ENCODE peak calls at places on chromosomes 7 and 10, in eight cellular contexts. F, G, Q, X, O, C, M and Z are unnamed samples.

GRCh38 chr7:74430961-74431466 is 22.7 kb upstream of the GTF2IRD1 start:
- DNase-seq in F (no peak), G (no peak), Q (no peak), X (no peak), O (no peak), C (peak), M (no peak), Z (no peak)

GRCh38 chr7:94635687-94636086 is 20.2 kb downstream of the SGCE start:
- DNase-seq in F (no peak), G (no peak), Q (no peak), X (no peak), O (no peak), C (no peak), M (no peak), Z (no peak)

GRCh38 chr10:132001238-132001977 is 19.7 kb upstream of the BNIP3 start:
- DNase-seq in F (peak), G (no peak), Q (peak), X (no peak), O (no peak), C (peak), M (peak), Z (peak)

GRCh38 chr10:4385491-4385890 is 440.5 kb upstream of the AKR1E2 start:
- DNase-seq in F (no peak), G (no peak), Q (no peak), X (no peak), O (no peak), C (no peak), M (no peak), Z (no peak)

GRCh38 chr10:133357293-133358151 is at the start of gene FUOM:
- DNase-seq in F (peak), G (peak), Q (peak), X (peak), O (peak), C (peak), M (peak), Z (peak)

GRCh38 chr10:78578929-78579328 is 489.8 kb upstream of the ZMIZ1 start:
- DNase-seq in F (no peak), G (no peak), Q (no peak), X (no peak), O (no peak), C (no peak), M (no peak), Z (no peak)

GRCh38 chr10:50653142-50653541 is 29.4 kb upstream of the SGMS1 start:
- DNase-seq in F (peak), G (peak), Q (peak), X (peak), O (peak), C (peak), M (peak), Z (peak)

GRCh38 chr10:62582804-62583208 is 208.6 kb downstream of the ZNF365 start:
- DNase-seq in F (peak), G (no peak), Q (peak), X (no peak), O (no peak), C (peak), M (peak), Z (peak)

GRCh38 chr7:29796181-29796580 is 10.1 kb upstream of the WIPF3 start:
- DNase-seq in F (no peak), G (no peak), Q (no peak), X (no peak), O (no peak), C (no peak), M (no peak), Z (no peak)

GRCh38 chr10:59876695-59877094 is 29.7 kb downstream of the CCDC6 start:
- DNase-seq in F (no peak), G (no peak), Q (no peak), X (no peak), O (no peak), C (no peak), M (no peak), Z (no peak)

GRCh38 chr7:157685430-157686284 is 348.9 kb downstream of the DNAJB6 start:
- DNase-seq in F (no peak), G (no peak), Q (no peak), X (no peak), O (no peak), C (no peak), M (no peak), Z (no peak)

GRCh38 chr7:8125680-8126444 is 136.1 kb downstream of the ICA1 start:
- DNase-seq in F (no peak), G (peak), Q (no peak), X (no peak), O (peak), C (no peak), M (no peak), Z (no peak)

GRCh38 chr7:14115706-14116105 is 126.2 kb upstream of the ETV1 start:
- DNase-seq in F (peak), G (no peak), Q (no peak), X (no peak), O (no peak), C (no peak), M (no peak), Z (no peak)

GRCh38 chr7:151539055-151539714 is 19.5 kb upstream of the RHEB start:
- DNase-seq in F (peak), G (no peak), Q (no peak), X (no peak), O (no peak), C (peak), M (no peak), Z (peak)

GRCh38 chr10:32971536-32972091 is 13.6 kb upstream of the ITGB1 start:
- DNase-seq in F (no peak), G (peak), Q (no peak), X (no peak), O (no peak), C (peak), M (no peak), Z (no peak)

GRCh38 chr10:43971306-43971705 is 322.6 kb upstream of the ZNF32 start:
- DNase-seq in F (no peak), G (no peak), Q (no peak), X (no peak), O (no peak), C (no peak), M (no peak), Z (no peak)

GRCh38 chr7:32658034-32658944 is 163.0 kb downstream of the AVL9 start:
- DNase-seq in F (peak), G (no peak), Q (peak), X (peak), O (no peak), C (no peak), M (no peak), Z (no peak)

GRCh38 chr7:7944619-7945282 is 23.8 kb upstream of the GLCCI1 start:
- DNase-seq in F (no peak), G (peak), Q (no peak), X (no peak), O (peak), C (no peak), M (no peak), Z (no peak)

GRCh38 chr10:110808619-110809018 is 63.1 kb upstream of the PDCD4 start:
- DNase-seq in F (no peak), G (no peak), Q (no peak), X (no peak), O (no peak), C (no peak), M (no peak), Z (no peak)

GRCh38 chr10:129332476-129332875 is 134.6 kb upstream of the MGMT start:
- DNase-seq in F (peak), G (peak), Q (no peak), X (peak), O (peak), C (no peak), M (no peak), Z (no peak)

GRCh38 chr7:84916161-84916560 is 270.7 kb downstream of the SEMA3D start:
- DNase-seq in F (no peak), G (no peak), Q (no peak), X (no peak), O (no peak), C (no peak), M (no peak), Z (no peak)

GRCh38 chr7:19939746-19940145 is 166.3 kb upstream of the TMEM196 start:
- DNase-seq in F (peak), G (no peak), Q (peak), X (no peak), O (no peak), C (no peak), M (peak), Z (peak)

GRCh38 chr10:4254101-4254994 is 469.3 kb upstream of the KLF6 start:
- DNase-seq in F (peak), G (no peak), Q (peak), X (no peak), O (no peak), C (no peak), M (peak), Z (peak)

GRCh38 chr10:48944171-48944570 is 4.5 kb upstream of the LRRC18 start:
- DNase-seq in F (no peak), G (no peak), Q (no peak), X (no peak), O (no peak), C (no peak), M (no peak), Z (no peak)

GRCh38 chr10:34089294-34089693 is 725.8 kb downstream of the PARD3 start:
- DNase-seq in F (no peak), G (no peak), Q (no peak), X (no peak), O (no peak), C (no peak), M (no peak), Z (no peak)

GRCh38 chr10:30708234-30708633 is 78.7 kb upstream of the LYZL2 start:
- DNase-seq in F (no peak), G (no peak), Q (no peak), X (no peak), O (no peak), C (no peak), M (no peak), Z (no peak)

GRCh38 chr10:30705625-30706149 is 76.1 kb upstream of the LYZL2 start:
- DNase-seq in F (no peak), G (peak), Q (no peak), X (no peak), O (no peak), C (no peak), M (no peak), Z (no peak)

GRCh38 chr10:30704016-30704600 is 74.6 kb upstream of the LYZL2 start:
- DNase-seq in F (no peak), G (peak), Q (no peak), X (no peak), O (no peak), C (no peak), M (no peak), Z (no peak)

GRCh38 chr10:30702860-30703259 is 73.3 kb upstream of the LYZL2 start:
- DNase-seq in F (no peak), G (peak), Q (no peak), X (no peak), O (no peak), C (no peak), M (no peak), Z (no peak)

GRCh38 chr10:30705086-30705624 is 75.6 kb upstream of the LYZL2 start:
- DNase-seq in F (no peak), G (peak), Q (no peak), X (no peak), O (peak), C (no peak), M (no peak), Z (no peak)
- H3K4me3 ChIP-seq in F (no peak), G (peak), Q (no peak), X (no peak), O (peak), C (no peak), M (no peak), Z (no peak)

GRCh38 chr7:103542470-103542869 is 96.5 kb upstream of the SLC26A5 start:
- DNase-seq in F (no peak), G (no peak), Q (no peak), X (no peak), O (no peak), C (no peak), M (no peak), Z (no peak)

GRCh38 chr7:103549786-103550185 is 103.8 kb upstream of the SLC26A5 start:
- DNase-seq in F (no peak), G (no peak), Q (no peak), X (no peak), O (no peak), C (no peak), M (no peak), Z (no peak)

GRCh38 chr7:103551006-103551405 is 105.0 kb upstream of the SLC26A5 start:
- DNase-seq in F (no peak), G (no peak), Q (no peak), X (no peak), O (no peak), C (no peak), M (no peak), Z (no peak)

DNA sequence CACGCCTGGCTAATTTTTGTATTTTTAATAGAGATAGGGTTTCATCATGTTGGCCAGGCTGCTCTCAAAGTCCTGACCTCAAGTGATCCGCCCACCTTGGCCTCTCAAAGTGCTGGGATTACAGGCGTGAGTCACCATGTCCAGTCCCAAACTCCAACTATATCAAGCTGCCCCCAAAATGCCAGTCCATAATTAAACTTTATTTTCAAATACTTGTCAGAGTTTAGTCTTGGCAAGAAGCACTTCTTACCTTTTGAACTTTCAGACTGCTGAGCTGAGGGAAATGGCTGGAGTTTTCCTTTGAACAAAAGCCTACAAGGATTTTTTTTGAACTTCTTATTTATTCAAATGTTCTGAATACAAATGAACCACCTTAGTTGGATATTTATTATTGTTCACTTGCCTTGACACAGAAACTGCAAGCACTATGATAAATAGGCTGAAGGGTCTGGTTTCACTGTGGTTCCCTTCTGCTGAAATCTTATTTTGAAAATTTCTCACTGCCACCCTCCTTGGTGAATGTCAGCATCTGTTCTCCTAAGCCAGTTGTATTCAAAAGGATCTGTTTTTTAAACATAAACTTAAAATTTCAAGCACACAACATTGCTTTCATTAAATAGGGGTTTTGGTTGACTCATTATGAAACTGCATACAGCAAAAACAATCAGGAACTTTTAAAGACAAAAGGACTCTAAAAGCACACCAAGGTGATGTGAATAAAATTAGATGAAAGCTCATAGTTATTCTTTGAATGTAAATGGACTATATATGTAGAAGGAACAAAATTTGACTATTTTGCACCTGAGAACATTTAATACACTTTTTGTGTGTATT is 101.7 kb upstream of the SLC26A5 start:
- DNase-seq in F (no peak), G (no peak), Q (no peak), X (no peak), O (no peak), C (no peak), M (no peak), Z (no peak)
- TF ChIP-seq CTCF in F (no peak), G (no peak), Q (no peak), X (no peak), O (no peak), C (no peak), M (no peak), Z (no peak)

DNA sequence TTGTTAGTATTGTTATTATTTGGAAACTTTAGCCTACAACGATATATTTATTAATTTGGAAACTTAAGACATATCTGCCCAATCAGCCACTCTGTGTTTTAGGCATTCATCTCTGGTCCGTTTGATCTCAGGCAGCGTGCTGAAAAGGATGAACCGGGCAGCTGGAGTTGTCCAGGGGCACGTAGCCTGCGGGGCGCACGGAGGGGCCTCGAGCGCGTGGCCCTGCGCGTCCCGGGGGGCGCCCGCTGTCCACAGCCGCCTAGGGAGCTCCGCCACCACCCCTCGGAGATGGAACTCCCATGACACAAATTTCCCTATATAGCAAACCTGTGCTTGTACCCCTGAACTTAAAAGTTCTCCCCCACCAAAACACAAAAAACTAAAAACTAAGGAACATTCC is 24.3 kb upstream of the MKI67 start:
- DNase-seq in F (no peak), G (no peak), Q (no peak), X (no peak), O (no peak), C (no peak), M (no peak), Z (no peak)
- H3K4me3 ChIP-seq in F (peak), G (no peak), Q (peak), X (no peak), O (peak), C (no peak), M (peak), Z (peak)

GRCh38 chr10:99906470-99906869 is 103.3 kb downstream of the DNMBP start:
- DNase-seq in F (peak), G (no peak), Q (peak), X (peak), O (no peak), C (no peak), M (peak), Z (peak)
- TF ChIP-seq CTCF in F (peak), G (no peak), Q (peak), X (peak), O (no peak), C (no peak), M (peak), Z (peak)

GRCh38 chr10:113385021-113385975 is 167.6 kb upstream of the HABP2 start:
- DNase-seq in F (peak), G (peak), Q (peak), X (peak), O (peak), C (peak), M (peak), Z (peak)

GRCh38 chr10:113386005-113386404 is 166.8 kb upstream of the HABP2 start:
- DNase-seq in F (peak), G (no peak), Q (no peak), X (peak), O (no peak), C (peak), M (peak), Z (peak)

GRCh38 chr10:113384181-113384580 is 168.7 kb upstream of the HABP2 start:
- DNase-seq in F (no peak), G (no peak), Q (no peak), X (no peak), O (no peak), C (no peak), M (no peak), Z (peak)

GRCh38 chr10:113382691-113383090 is 170.2 kb upstream of the HABP2 start:
- DNase-seq in F (no peak), G (no peak), Q (no peak), X (no peak), O (no peak), C (no peak), M (peak), Z (no peak)

GRCh38 chr10:113381906-113382562 is 170.8 kb upstream of the HABP2 start:
- DNase-seq in F (peak), G (peak), Q (peak), X (no peak), O (peak), C (no peak), M (peak), Z (peak)
- H3K4me3 ChIP-seq in F (no peak), G (peak), Q (no peak), X (no peak), O (peak), C (no peak), M (peak), Z (no peak)

DNA sequence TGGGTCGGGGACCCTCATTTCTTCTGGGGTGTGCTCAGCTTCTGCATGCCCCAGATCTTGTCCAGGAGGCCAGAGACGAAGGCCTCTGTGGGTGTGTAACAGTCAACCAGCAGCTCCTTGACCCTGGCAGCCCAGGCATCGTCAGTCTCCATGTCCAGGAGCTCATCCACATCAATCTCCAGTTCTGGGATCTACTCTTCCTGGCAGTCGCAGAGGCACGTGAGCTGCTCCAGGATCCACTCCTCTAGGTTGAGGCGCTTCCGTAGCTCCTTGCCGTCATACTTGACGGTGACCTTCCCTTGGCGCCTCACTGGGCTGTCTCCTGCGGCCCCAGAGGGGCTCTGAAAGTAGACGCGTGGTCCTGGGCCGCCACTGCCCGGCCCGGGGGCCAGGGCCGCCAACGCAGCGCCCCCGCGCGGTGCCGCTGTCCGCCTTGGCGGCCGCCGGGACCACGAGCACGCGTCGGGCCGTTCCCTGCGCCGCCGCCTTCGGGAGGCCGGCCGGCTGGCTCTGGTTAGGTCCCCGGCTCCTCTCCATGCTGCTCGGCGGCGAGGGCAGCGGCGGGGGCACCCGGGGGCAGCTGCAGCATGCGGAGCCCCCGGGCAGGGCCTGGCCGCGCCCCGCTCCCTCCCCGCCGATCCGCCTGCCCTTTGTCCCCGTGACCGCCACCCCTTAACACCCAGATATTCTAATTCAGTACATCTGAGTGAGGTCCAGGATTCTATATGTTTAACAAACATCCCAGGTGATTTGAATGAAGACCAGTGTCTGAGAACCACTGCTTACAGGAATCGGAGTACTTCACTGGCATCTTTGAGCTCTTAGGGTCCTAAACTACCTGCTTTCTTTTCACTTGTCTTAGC is 170.5 kb downstream of the SEPTIN7 start:
- DNase-seq in F (peak), G (no peak), Q (no peak), X (no peak), O (no peak), C (peak), M (no peak), Z (no peak)
- TF ChIP-seq CTCF in F (peak), G (no peak), Q (peak), X (no peak), O (no peak), C (no peak), M (no peak), Z (no peak)